ENCODE peak calls at places on chromosomes 4 and X, in five cellular contexts. Q is HT-29, H is Daoy, I is ELR, C is iris pigment epithelial cell. P is an unnamed sample.
A peak's percentile ranks its signal among the peaks of the same experiment; 100 is the strongest.

GRCh38 chr4:30837131-30837539 is 117.0 kb downstream of the PCDH7 start:
- DNase-seq in Q (no peak), H (no peak), C (peak; percentile 41), I (no peak), P (no peak)

GRCh38 chrX:113634565-113634964 is 793.9 kb upstream of the AMOT start:
- DNase-seq in I (no peak), C (no peak), H (no peak), Q (no peak), P (no peak)

GRCh38 chr4:8402181-8402597 is 38.3 kb downstream of the ACOX3 start:
- DNase-seq in H (no peak), Q (no peak), I (no peak), C (no peak), P (peak; percentile 41)

GRCh38 chr4:946517-947471 is 14.5 kb downstream of the TMEM175 start:
- DNase-seq in C (no peak), Q (no peak), H (no peak), I (no peak), P (no peak)

GRCh38 chr4:178347091-178347490 is 904.9 kb upstream of the AGA start:
- DNase-seq in Q (no peak), C (no peak), I (no peak), H (no peak), P (no peak)

GRCh38 chr4:10003666-10004065 is 17.6 kb downstream of the SLC2A9 start:
- DNase-seq in H (peak; percentile 36), C (no peak), I (no peak), Q (no peak), P (no peak)

GRCh38 chrX:133921764-133922389 is 63.5 kb downstream of the GPC3 start:
- DNase-seq in Q (peak; percentile 79), C (peak; percentile 31), I (peak; percentile 2), H (peak; percentile 50), P (no peak)

GRCh38 chr4:70632028-70632427 is 3.5 kb downstream of the ENAM start:
- DNase-seq in Q (peak; percentile 26), I (peak; percentile 85), H (peak; percentile 1), C (peak; percentile 64), P (no peak)

GRCh38 chr4:185634066-185634652 is 98.9 kb upstream of the PDLIM3 start:
- DNase-seq in I (peak; percentile 3), C (peak; percentile 26), Q (peak; percentile 38), H (no peak), P (no peak)

GRCh38 chr4:25676221-25676620 is 20.6 kb downstream of the SLC34A2 start:
- DNase-seq in C (no peak), Q (no peak), H (no peak), I (no peak), P (no peak)

GRCh38 chrX:17242470-17242869 is 132.5 kb upstream of the NHS start:
- DNase-seq in H (peak; percentile 12), I (peak; percentile 56), Q (peak; percentile 91), C (peak; percentile 42), P (no peak)

GRCh38 chrX:152212969-152213368 is 74.6 kb upstream of the MAGEA10 start:
- DNase-seq in H (no peak), I (no peak), C (no peak), Q (no peak), P (no peak)

GRCh38 chrX:115562492-115562872 is 1.5 kb downstream of the PLS3 start:
- DNase-seq in H (peak; percentile 34), C (peak; percentile 54), I (peak; percentile 61), Q (peak; percentile 24), P (no peak)

GRCh38 chr4:25446611-25447010 is 69.5 kb downstream of the ANAPC4 start:
- DNase-seq in I (no peak), Q (no peak), H (no peak), C (no peak), P (no peak)

GRCh38 chr4:73631565-73632226 is 11.5 kb upstream of the RASSF6 start:
- DNase-seq in I (no peak), Q (no peak), C (no peak), H (no peak), P (no peak)

GRCh38 chr4:185464184-185464583 is 7.3 kb downstream of the CCDC110 start:
- DNase-seq in C (no peak), H (no peak), Q (no peak), I (no peak), P (no peak)

GRCh38 chr4:101014417-101014816 is 332.9 kb downstream of the PPP3CA start:
- DNase-seq in Q (no peak), H (no peak), I (no peak), C (no peak), P (no peak)

GRCh38 chrX:109624641-109625311 is at the start of gene KCNE5:
- DNase-seq in Q (no peak), C (no peak), H (no peak), I (no peak), P (no peak)

GRCh38 chr4:153594208-153594607 is 89.9 kb upstream of the TLR2 start:
- DNase-seq in Q (no peak), C (peak; percentile 58), I (peak; percentile 3), H (no peak), P (no peak)

GRCh38 chr4:175330236-175330635 is 412.1 kb downstream of the ADAM29 start:
- DNase-seq in Q (no peak), I (peak; percentile 33), H (no peak), C (peak; percentile 82), P (no peak)

GRCh38 chrX:2954541-2954940 is 25.4 kb upstream of the ARSD start:
- DNase-seq in I (peak; percentile 32), Q (no peak), C (peak; percentile 11), H (no peak), P (no peak)

GRCh38 chrX:98068210-98068609 is 1184.5 kb downstream of the RPA4 start:
- DNase-seq in C (no peak), Q (no peak), H (no peak), I (no peak), P (no peak)

GRCh38 chr4:56701644-56702043 is 20.5 kb upstream of the HOPX start:
- DNase-seq in I (no peak), C (no peak), Q (no peak), H (no peak), P (no peak)

GRCh38 chrX:23952984-23953907 is 45.4 kb downstream of the CXorf58 start:
- DNase-seq in C (peak; percentile 7), Q (no peak), I (no peak), H (peak; percentile 2), P (no peak)

GRCh38 chr4:158624889-158625478 is 46.7 kb downstream of the C4orf46 start:
- DNase-seq in H (peak; percentile 35), I (peak; percentile 72), C (peak; percentile 71), Q (peak; percentile 59), P (no peak)

GRCh38 chrX:39613997-39614679 is 483.6 kb downstream of the BCOR start:
- DNase-seq in Q (peak; percentile 32), C (no peak), H (peak; percentile 4), I (no peak), P (no peak)

GRCh38 chrX:3262906-3263305 is 83.5 kb downstream of the MXRA5 start:
- DNase-seq in Q (no peak), C (peak; percentile 88), H (peak; percentile 73), I (peak; percentile 92), P (no peak)

GRCh38 chr4:149891381-149891780 is 75.7 kb upstream of the IQCM start:
- DNase-seq in Q (no peak), H (no peak), I (no peak), C (no peak), P (no peak)

GRCh38 chr4:22932326-22932725 is 239.6 kb downstream of the GBA3 start:
- DNase-seq in H (no peak), Q (no peak), C (no peak), I (no peak), P (no peak)

GRCh38 chr4:101123231-101123630 is 224.1 kb downstream of the PPP3CA start:
- DNase-seq in Q (no peak), I (peak; percentile 25), H (no peak), C (no peak), P (no peak)

GRCh38 chrX:34875204-34875603 is 67.4 kb upstream of the FAM47B start:
- DNase-seq in Q (no peak), C (peak; percentile 91), I (peak; percentile 57), H (no peak), P (no peak)

GRCh38 chr4:77817304-77818076 is 1.7 kb downstream of the CNOT6L start:
- DNase-seq in C (no peak), H (no peak), I (peak; percentile 5), Q (no peak), P (no peak)

GRCh38 chr4:109496875-109497274 is 63.2 kb upstream of the MCUB start:
- DNase-seq in H (no peak), I (no peak), C (no peak), Q (no peak), P (no peak)

GRCh38 chrX:76428243-76429130 is 977 bp downstream of the MAGEE1 start:
- DNase-seq in C (no peak), H (no peak), Q (no peak), I (no peak), P (peak; percentile 43)

GRCh38 chrX:151680805-151681204 is 14.5 kb upstream of the PRRG3 start:
- DNase-seq in Q (peak; percentile 91), C (peak; percentile 23), H (peak; percentile 46), I (peak; percentile 52), P (no peak)

GRCh38 chr4:178028481-178028880 is 586.2 kb upstream of the AGA start:
- DNase-seq in H (no peak), Q (no peak), C (no peak), I (no peak), P (no peak)

GRCh38 chr4:32884198-32884597 is 2164.0 kb downstream of the PCDH7 start:
- DNase-seq in H (no peak), C (peak; percentile 20), Q (no peak), I (peak; percentile 50), P (no peak)

GRCh38 chrX:13937370-13938052 is 92.2 kb downstream of the GEMIN8 start:
- DNase-seq in C (peak; percentile 45), H (peak; percentile 41), Q (no peak), I (peak; percentile 13), P (no peak)

GRCh38 chr4:38715076-38715475 is 51.1 kb downstream of the KLF3 start:
- DNase-seq in C (no peak), H (no peak), I (no peak), Q (no peak), P (no peak)